ENCODE peak calls at places on chromosomes 4 and X, in five cellular contexts. H is C1 segment of cervical spinal cord, K is tibial nerve, X is DMS53, Q is glomerular endothelial cell. V is an unnamed sample.

GRCh38 chr4:114606240-114606639 is 7.6 kb downstream of the UGT8 start:
- DNase-seq in H (no peak), K (no peak), Q (no peak), X (peak; percentile 90), V (no peak)

GRCh38 chrX:115533485-115533884 is 27.5 kb upstream of the PLS3 start:
- DNase-seq in X (no peak), H (no peak), K (no peak), Q (no peak), V (no peak)

GRCh38 chr4:154620111-154620510 is 7.7 kb upstream of the FGG start:
- DNase-seq in H (no peak), K (no peak), Q (no peak), X (no peak), V (no peak)

GRCh38 chr4:68021185-68021584 is 57.9 kb upstream of the TMPRSS11A start:
- DNase-seq in Q (no peak), H (no peak), X (no peak), K (no peak), V (no peak)

GRCh38 chr4:59920414-59920813 is 1279.7 kb upstream of the ADGRL3 start:
- DNase-seq in H (no peak), Q (no peak), K (no peak), X (no peak), V (no peak)

GRCh38 chrX:55143621-55144020 is 54.8 kb downstream of the PAGE2 start:
- DNase-seq in Q (no peak), X (peak; percentile 33), K (no peak), H (no peak), V (no peak)

GRCh38 chrX:67718926-67719325 is 175.1 kb downstream of the AR start:
- DNase-seq in X (no peak), Q (no peak), H (no peak), K (no peak), V (no peak)

GRCh38 chr4:68257719-68258118 is 12.2 kb upstream of the TMPRSS11B start:
- DNase-seq in K (no peak), Q (no peak), H (no peak), X (no peak), V (no peak)

GRCh38 chr4:82705881-82706280 is 92.7 kb downstream of the SCD5 start:
- DNase-seq in X (no peak), Q (no peak), H (no peak), K (no peak), V (no peak)

GRCh38 chr4:55458611-55459010 is 62.9 kb downstream of the TMEM165 start:
- DNase-seq in K (no peak), Q (no peak), H (no peak), X (no peak), V (no peak)

GRCh38 chr4:129488427-129488826 is 392.5 kb downstream of the C4orf33 start:
- DNase-seq in K (no peak), Q (no peak), X (no peak), H (no peak), V (no peak)

GRCh38 chrX:11665144-11666040 is at the start of gene ARHGAP6:
- DNase-seq in H (no peak), Q (no peak), K (no peak), X (peak; percentile 46), V (no peak)

GRCh38 chr4:17152941-17153340 is 254.5 kb upstream of the LDB2 start:
- DNase-seq in K (no peak), Q (no peak), X (no peak), H (no peak), V (no peak)

GRCh38 chr4:4913628-4914027 is 54.2 kb downstream of the MSX1 start:
- DNase-seq in Q (no peak), X (no peak), K (no peak), H (no peak), V (no peak)

GRCh38 chr4:121784975-121785374 is 16.1 kb upstream of the EXOSC9 start:
- DNase-seq in Q (peak; percentile 61), X (no peak), K (peak; percentile 5), H (no peak), V (no peak)

V was measured in stimulated activated naive CD8-positive, alpha-beta T cell treated with anti-CD3 and anti-CD28 coated beads, Interleukin-15, amount 100 ng/mL, for 72 hours.